ENCODE peak calls at places on chromosomes 12 and 14, in seven cellular contexts. One of them, this sample, is unnamed.

GRCh38 chr12:3325736-3326135 is 165.3 kb upstream of the PRMT8 start:
- DNase-seq in stomach: no peak
- DNase-seq in HCT116: no peak
- DNase-seq in GM23338: no peak
- DNase-seq in endothelial cell of umbilical vein: no peak
- DNase-seq in prostate gland: no peak
- DNase-seq in breast epithelium: no peak
- DNase-seq in this sample: no peak

GRCh38 chr12:70309348-70309747 is 56.7 kb upstream of the KCNMB4 start:
- DNase-seq in stomach: no peak
- DNase-seq in HCT116: no peak
- DNase-seq in GM23338: no peak
- DNase-seq in endothelial cell of umbilical vein: no peak
- DNase-seq in prostate gland: no peak
- DNase-seq in breast epithelium: no peak
- DNase-seq in this sample: no peak

GRCh38 chr14:80426686-80427085 is 215.4 kb upstream of the DIO2 start:
- DNase-seq in stomach: no peak
- DNase-seq in HCT116: no peak
- DNase-seq in GM23338: no peak
- DNase-seq in endothelial cell of umbilical vein: no peak
- DNase-seq in prostate gland: no peak
- DNase-seq in breast epithelium: no peak
- DNase-seq in this sample: no peak

GRCh38 chr14:64695071-64695470 is 9.2 kb upstream of the PLEKHG3 start:
- DNase-seq in stomach: no peak
- DNase-seq in HCT116: no peak
- DNase-seq in GM23338: no peak
- DNase-seq in endothelial cell of umbilical vein: no peak
- DNase-seq in prostate gland: no peak
- DNase-seq in breast epithelium: no peak
- DNase-seq in this sample: no peak

GRCh38 chr12:56943878-56944277 is 9.7 kb upstream of the SDR9C7 start:
- DNase-seq in stomach: no peak
- DNase-seq in HCT116: no peak
- DNase-seq in GM23338: no peak
- DNase-seq in endothelial cell of umbilical vein: no peak
- DNase-seq in prostate gland: no peak
- DNase-seq in breast epithelium: no peak
- DNase-seq in this sample: no peak

GRCh38 chr14:87995500-87996275 is 2.7 kb upstream of the GALC start:
- DNase-seq in stomach: no peak
- DNase-seq in HCT116: no peak
- DNase-seq in GM23338: no peak
- DNase-seq in endothelial cell of umbilical vein: no peak
- DNase-seq in prostate gland: no peak
- DNase-seq in breast epithelium: no peak
- DNase-seq in this sample: no peak

GRCh38 chr12:103169-103981 is 36.8 kb downstream of the IQSEC3 start:
- DNase-seq in stomach: no peak
- DNase-seq in HCT116: peak; percentile 44
- DNase-seq in GM23338: peak; percentile 90
- DNase-seq in endothelial cell of umbilical vein: no peak
- DNase-seq in prostate gland: no peak
- DNase-seq in breast epithelium: no peak
- DNase-seq in this sample: no peak

GRCh38 chr14:53963491-53964227 is 7.0 kb upstream of the BMP4 start:
- DNase-seq in stomach: peak; percentile 70
- DNase-seq in HCT116: no peak
- DNase-seq in GM23338: peak; percentile 67
- DNase-seq in endothelial cell of umbilical vein: peak; percentile 44
- DNase-seq in prostate gland: peak; percentile 65
- DNase-seq in breast epithelium: peak; percentile 45
- DNase-seq in this sample: no peak

GRCh38 chr14:56331815-56332214 is 213.6 kb downstream of the PELI2 start:
- DNase-seq in stomach: no peak
- DNase-seq in HCT116: no peak
- DNase-seq in GM23338: no peak
- DNase-seq in endothelial cell of umbilical vein: no peak
- DNase-seq in prostate gland: no peak
- DNase-seq in breast epithelium: no peak
- DNase-seq in this sample: no peak

GRCh38 chr12:40286583-40286982 is 61.8 kb downstream of the LRRK2 start:
- DNase-seq in stomach: no peak
- DNase-seq in HCT116: no peak
- DNase-seq in GM23338: no peak
- DNase-seq in endothelial cell of umbilical vein: no peak
- DNase-seq in prostate gland: no peak
- DNase-seq in breast epithelium: no peak
- DNase-seq in this sample: no peak

GRCh38 chr12:47377414-47378221 is 297.9 kb upstream of the AMIGO2 start:
- DNase-seq in stomach: peak; percentile 72
- DNase-seq in HCT116: no peak
- DNase-seq in GM23338: no peak
- DNase-seq in endothelial cell of umbilical vein: peak; percentile 97
- DNase-seq in prostate gland: no peak
- DNase-seq in breast epithelium: peak; percentile 90
- DNase-seq in this sample: no peak

DNA sequence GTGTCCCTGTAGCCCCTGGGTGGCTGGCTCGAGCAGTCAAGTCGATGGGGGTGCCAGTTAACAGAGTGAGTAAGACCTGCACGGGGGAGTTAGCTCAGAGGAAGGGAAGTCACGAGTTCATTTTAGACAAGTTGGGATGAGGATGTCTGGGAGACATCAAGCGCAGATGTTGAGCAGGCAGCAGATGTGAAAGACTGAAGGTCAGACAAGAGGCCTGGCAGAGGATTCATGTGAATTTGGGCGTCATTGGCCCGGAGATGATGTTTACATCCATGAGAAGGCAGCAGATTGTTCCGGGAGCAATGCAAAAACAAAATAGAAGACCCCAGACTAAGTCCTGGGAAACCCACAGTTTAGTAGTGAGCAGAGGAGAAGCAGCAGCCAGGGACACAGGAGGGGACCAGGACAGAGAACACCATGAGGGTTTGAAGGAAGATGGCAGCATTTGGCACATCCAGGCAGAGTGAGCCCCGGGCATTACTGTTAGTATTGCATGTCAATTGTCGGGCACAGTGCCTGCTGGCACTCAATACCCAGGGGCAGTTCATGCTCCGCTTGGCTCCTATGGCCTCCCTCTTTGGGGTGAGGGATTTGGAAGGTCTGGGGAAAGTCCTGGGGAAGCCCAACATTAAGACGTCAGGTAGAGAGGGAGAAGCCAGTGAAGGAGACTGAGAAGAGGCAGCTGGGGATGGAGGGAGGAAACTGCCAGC is 15.1 kb downstream of the LTBP2 start:
- DNase-seq in stomach: no peak
- DNase-seq in HCT116: no peak
- DNase-seq in GM23338: no peak
- DNase-seq in endothelial cell of umbilical vein: no peak
- DNase-seq in prostate gland: no peak
- DNase-seq in breast epithelium: no peak
- DNase-seq in this sample: no peak
- TF ChIP-seq POLR2AphosphoS5 in stomach: peak; percentile 73
- TF ChIP-seq POLR2AphosphoS5 in HCT116: no peak
- TF ChIP-seq POLR2AphosphoS5 in GM23338: no peak
- TF ChIP-seq POLR2AphosphoS5 in endothelial cell of umbilical vein: no peak
- TF ChIP-seq POLR2AphosphoS5 in prostate gland: no peak
- TF ChIP-seq POLR2AphosphoS5 in breast epithelium: no peak
- TF ChIP-seq POLR2AphosphoS5 in this sample: no peak

GRCh38 chr14:103930051-103930604 is 1.9 kb downstream of the TDRD9 start:
- DNase-seq in stomach: no peak
- DNase-seq in HCT116: no peak
- DNase-seq in GM23338: no peak
- DNase-seq in endothelial cell of umbilical vein: no peak
- DNase-seq in prostate gland: no peak
- DNase-seq in breast epithelium: no peak
- DNase-seq in this sample: no peak

GRCh38 chr14:103928011-103928890 is at the start of gene TDRD9:
- DNase-seq in stomach: peak; percentile 32
- DNase-seq in HCT116: no peak
- DNase-seq in GM23338: peak; percentile 11
- DNase-seq in endothelial cell of umbilical vein: no peak
- DNase-seq in prostate gland: no peak
- DNase-seq in breast epithelium: no peak
- DNase-seq in this sample: no peak

GRCh38 chr14:103935102-103935501 is 6.8 kb downstream of the TDRD9 start:
- DNase-seq in stomach: no peak
- DNase-seq in HCT116: no peak
- DNase-seq in GM23338: no peak
- DNase-seq in endothelial cell of umbilical vein: no peak
- DNase-seq in prostate gland: no peak
- DNase-seq in breast epithelium: no peak
- DNase-seq in this sample: no peak

GRCh38 chr14:103932791-103933490 is 4.7 kb downstream of the TDRD9 start:
- DNase-seq in stomach: no peak
- DNase-seq in HCT116: no peak
- DNase-seq in GM23338: no peak
- DNase-seq in endothelial cell of umbilical vein: no peak
- DNase-seq in prostate gland: no peak
- DNase-seq in breast epithelium: no peak
- DNase-seq in this sample: no peak

GRCh38 chr14:103931422-103931821 is 3.2 kb downstream of the TDRD9 start:
- DNase-seq in stomach: no peak
- DNase-seq in HCT116: no peak
- DNase-seq in GM23338: no peak
- DNase-seq in endothelial cell of umbilical vein: no peak
- DNase-seq in prostate gland: no peak
- DNase-seq in breast epithelium: no peak
- DNase-seq in this sample: no peak
- TF ChIP-seq POLR2AphosphoS5 in stomach: no peak
- TF ChIP-seq POLR2AphosphoS5 in HCT116: no peak
- TF ChIP-seq POLR2AphosphoS5 in GM23338: no peak
- TF ChIP-seq POLR2AphosphoS5 in endothelial cell of umbilical vein: no peak
- TF ChIP-seq POLR2AphosphoS5 in prostate gland: no peak
- TF ChIP-seq POLR2AphosphoS5 in breast epithelium: no peak
- TF ChIP-seq POLR2AphosphoS5 in this sample: no peak

GRCh38 chr14:75128596-75128990 is 1.7 kb upstream of the NEK9 start:
- DNase-seq in stomach: no peak
- DNase-seq in HCT116: no peak
- DNase-seq in GM23338: no peak
- DNase-seq in endothelial cell of umbilical vein: no peak
- DNase-seq in prostate gland: no peak
- DNase-seq in breast epithelium: no peak
- DNase-seq in this sample: no peak

GRCh38 chr14:75126121-75126544 is 715 bp downstream of the NEK9 start:
- DNase-seq in stomach: no peak
- DNase-seq in HCT116: no peak
- DNase-seq in GM23338: no peak
- DNase-seq in endothelial cell of umbilical vein: peak; percentile 33
- DNase-seq in prostate gland: no peak
- DNase-seq in breast epithelium: no peak
- DNase-seq in this sample: no peak

GRCh38 chr14:75127903-75128595 is 1.2 kb upstream of the NEK9 start:
- DNase-seq in stomach: no peak
- DNase-seq in HCT116: no peak
- DNase-seq in GM23338: no peak
- DNase-seq in endothelial cell of umbilical vein: peak; percentile 80
- DNase-seq in prostate gland: no peak
- DNase-seq in breast epithelium: no peak
- DNase-seq in this sample: no peak

GRCh38 chr14:75125617-75126016 is 1.2 kb downstream of the NEK9 start:
- DNase-seq in stomach: no peak
- DNase-seq in HCT116: no peak
- DNase-seq in GM23338: no peak
- DNase-seq in endothelial cell of umbilical vein: peak; percentile 60
- DNase-seq in prostate gland: no peak
- DNase-seq in breast epithelium: no peak
- DNase-seq in this sample: no peak

DNA sequence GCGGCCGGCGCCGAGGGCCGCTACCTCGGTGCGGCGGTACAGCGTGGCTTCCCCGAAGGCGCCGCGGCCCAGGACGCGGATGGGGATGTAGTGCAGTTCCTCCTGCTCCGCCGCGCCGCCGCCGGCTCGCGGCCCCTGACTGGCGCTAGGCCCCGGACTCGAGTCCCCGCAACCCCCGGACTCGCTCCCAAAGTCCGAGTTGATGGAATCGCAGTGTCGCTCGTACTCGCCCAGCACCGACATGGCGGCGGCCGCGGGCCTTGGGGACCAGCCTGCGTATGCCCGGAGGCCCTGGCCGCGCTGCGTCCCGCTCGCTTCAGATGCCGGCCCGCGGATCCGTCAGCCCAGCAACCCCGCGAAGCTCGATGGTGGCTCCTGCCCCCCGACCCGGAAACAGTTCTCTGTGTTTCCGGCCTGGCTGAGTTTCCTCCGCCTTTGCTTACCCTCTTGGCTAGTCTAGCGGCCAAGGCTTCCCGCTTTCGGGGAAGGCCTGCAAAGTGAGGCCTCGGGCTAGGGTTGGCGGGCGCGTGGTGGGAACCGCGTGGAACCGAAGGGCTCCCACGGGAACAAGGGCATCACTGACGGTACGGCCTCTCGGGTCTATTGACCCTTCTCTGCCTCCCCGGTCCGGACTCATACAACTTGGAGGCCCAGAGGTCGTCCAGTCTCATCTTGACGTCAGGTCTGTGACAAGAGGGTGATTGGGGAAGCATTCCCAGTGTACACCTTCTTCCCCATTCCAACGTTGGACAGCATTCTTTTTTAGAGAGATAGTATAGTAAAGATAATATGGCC is at the start of gene NEK9:
- DNase-seq in stomach: peak; percentile 91
- DNase-seq in HCT116: peak; percentile 83
- DNase-seq in GM23338: peak; percentile 92
- DNase-seq in endothelial cell of umbilical vein: peak; percentile 89
- DNase-seq in prostate gland: peak; percentile 82
- DNase-seq in breast epithelium: peak; percentile 84
- DNase-seq in this sample: no peak
- TF ChIP-seq POLR2AphosphoS5 in stomach: peak; percentile 93
- TF ChIP-seq POLR2AphosphoS5 in HCT116: peak; percentile 92
- TF ChIP-seq POLR2AphosphoS5 in GM23338: peak; percentile 97
- TF ChIP-seq POLR2AphosphoS5 in endothelial cell of umbilical vein: peak; percentile 94
- TF ChIP-seq POLR2AphosphoS5 in prostate gland: peak; percentile 89
- TF ChIP-seq POLR2AphosphoS5 in breast epithelium: peak; percentile 94
- TF ChIP-seq POLR2AphosphoS5 in this sample: peak; percentile 56

GRCh38 chr14:26597136-26598080 is at the start of gene NOVA1:
- DNase-seq in stomach: no peak
- DNase-seq in HCT116: no peak
- DNase-seq in GM23338: peak; percentile 69
- DNase-seq in endothelial cell of umbilical vein: peak; percentile 22
- DNase-seq in prostate gland: no peak
- DNase-seq in breast epithelium: no peak
- DNase-seq in this sample: no peak

GRCh38 chr14:26595922-26596721 is 1.7 kb downstream of the NOVA1 start:
- DNase-seq in stomach: no peak
- DNase-seq in HCT116: no peak
- DNase-seq in GM23338: no peak
- DNase-seq in endothelial cell of umbilical vein: peak; percentile 13
- DNase-seq in prostate gland: no peak
- DNase-seq in breast epithelium: no peak
- DNase-seq in this sample: no peak

GRCh38 chr14:26598672-26599131 is 869 bp upstream of the NOVA1 start:
- DNase-seq in stomach: no peak
- DNase-seq in HCT116: no peak
- DNase-seq in GM23338: no peak
- DNase-seq in endothelial cell of umbilical vein: no peak
- DNase-seq in prostate gland: no peak
- DNase-seq in breast epithelium: no peak
- DNase-seq in this sample: no peak

GRCh38 chr14:26596722-26597030 is 1.2 kb downstream of the NOVA1 start:
- DNase-seq in stomach: no peak
- DNase-seq in HCT116: no peak
- DNase-seq in GM23338: no peak
- DNase-seq in endothelial cell of umbilical vein: peak; percentile 28
- DNase-seq in prostate gland: no peak
- DNase-seq in breast epithelium: no peak
- DNase-seq in this sample: no peak

GRCh38 chr14:26598081-26598671 is 343 bp upstream of the NOVA1 start:
- DNase-seq in stomach: peak; percentile 57
- DNase-seq in HCT116: no peak
- DNase-seq in GM23338: peak; percentile 95
- DNase-seq in endothelial cell of umbilical vein: peak; percentile 92
- DNase-seq in prostate gland: peak; percentile 64
- DNase-seq in breast epithelium: peak; percentile 66
- DNase-seq in this sample: no peak
- TF ChIP-seq POLR2AphosphoS5 in stomach: peak; percentile 12
- TF ChIP-seq POLR2AphosphoS5 in HCT116: no peak
- TF ChIP-seq POLR2AphosphoS5 in GM23338: peak; percentile 67
- TF ChIP-seq POLR2AphosphoS5 in endothelial cell of umbilical vein: no peak
- TF ChIP-seq POLR2AphosphoS5 in prostate gland: no peak
- TF ChIP-seq POLR2AphosphoS5 in breast epithelium: no peak
- TF ChIP-seq POLR2AphosphoS5 in this sample: no peak

This sample was measured in SK-N-MC.